ENCODE peak calls at places on chromosomes 11 and 22, in four cellular contexts. One of them, this sample, is unnamed.

GRCh38 chr11:1779034-1779805 is 15.5 kb upstream of the CTSD start:
- DNase-seq in psoas muscle: no peak
- DNase-seq in lung: no peak
- DNase-seq in adrenal gland: no peak
- DNase-seq in this sample: no peak

GRCh38 chr11:76669901-76670474 is 559 bp downstream of the LRRC32 start:
- DNase-seq in psoas muscle: peak; percentile 54
- DNase-seq in lung: no peak
- DNase-seq in adrenal gland: peak; percentile 43
- DNase-seq in this sample: peak; percentile 65

GRCh38 chr11:125550780-125551179 is 18.5 kb upstream of the EI24 start:
- DNase-seq in psoas muscle: no peak
- DNase-seq in lung: no peak
- DNase-seq in adrenal gland: no peak
- DNase-seq in this sample: no peak

GRCh38 chr11:65606876-65607613 is 7.0 kb downstream of the MAP3K11 start:
- DNase-seq in psoas muscle: peak; percentile 96
- DNase-seq in lung: peak; percentile 93
- DNase-seq in adrenal gland: peak; percentile 97
- DNase-seq in this sample: peak; percentile 97

GRCh38 chr22:47076758-47077157 is 314.3 kb downstream of the TBC1D22A start:
- DNase-seq in psoas muscle: no peak
- DNase-seq in lung: no peak
- DNase-seq in adrenal gland: no peak
- DNase-seq in this sample: no peak

GRCh38 chr22:42078469-42079318 is 806 bp upstream of the SMDT1 start:
- DNase-seq in psoas muscle: no peak
- DNase-seq in lung: no peak
- DNase-seq in adrenal gland: peak; percentile 37
- DNase-seq in this sample: peak; percentile 7

GRCh38 chr11:27705873-27706820 is 5.9 kb upstream of the BDNF start:
- DNase-seq in psoas muscle: no peak
- DNase-seq in lung: no peak
- DNase-seq in adrenal gland: no peak
- DNase-seq in this sample: no peak

GRCh38 chr22:42796081-42796480 is 61.0 kb downstream of the ARFGAP3 start:
- DNase-seq in psoas muscle: no peak
- DNase-seq in lung: no peak
- DNase-seq in adrenal gland: no peak
- DNase-seq in this sample: no peak

DNA sequence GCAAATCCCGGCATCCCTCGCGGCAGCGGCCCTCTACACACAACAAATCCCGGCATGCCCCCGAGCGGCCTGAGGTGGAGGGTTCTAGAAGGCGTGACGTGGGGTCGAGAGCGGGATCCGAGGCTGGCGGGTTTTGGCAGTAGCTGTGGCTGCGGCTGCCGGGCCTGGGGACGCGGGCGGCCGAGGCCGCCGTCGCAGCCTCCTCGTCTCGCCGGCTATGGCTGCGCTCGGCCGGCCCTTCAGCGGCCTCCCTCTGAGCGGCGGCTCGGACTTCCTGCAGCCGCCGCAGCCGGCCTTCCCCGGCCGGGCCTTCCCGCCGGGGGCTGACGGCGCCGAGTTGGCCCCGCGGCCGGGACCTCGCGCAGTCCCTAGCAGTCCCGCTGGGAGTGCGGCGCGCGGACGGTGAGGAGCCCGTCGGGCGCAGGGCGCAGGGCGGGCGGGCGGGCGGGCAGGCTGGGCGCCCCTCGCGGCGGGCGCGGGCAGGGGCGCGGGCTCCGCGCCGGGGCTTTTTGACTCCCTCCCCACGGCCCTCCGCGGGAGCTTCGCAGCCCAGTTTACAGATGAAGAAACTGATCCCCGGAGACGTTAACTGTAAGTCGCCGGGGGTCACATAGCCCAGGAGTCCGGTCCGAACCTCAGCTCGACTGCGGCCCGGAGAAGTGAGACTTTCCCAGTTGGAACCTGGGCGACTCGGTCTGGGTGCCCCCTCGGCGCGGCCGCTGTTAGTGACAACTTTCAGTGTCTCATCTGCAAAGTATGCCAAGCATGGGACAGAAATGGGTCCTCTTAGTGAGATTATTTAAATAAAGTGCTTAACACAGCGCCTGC is at the start of gene CCDC117:
- DNase-seq in psoas muscle: peak; percentile 96
- DNase-seq in lung: peak; percentile 95
- DNase-seq in adrenal gland: peak; percentile 99
- DNase-seq in this sample: peak; percentile 95
- TF ChIP-seq CTCF in psoas muscle: peak; percentile 59
- TF ChIP-seq CTCF in lung: no peak
- TF ChIP-seq CTCF in adrenal gland: no peak
- TF ChIP-seq CTCF in this sample: peak; percentile 22

GRCh38 chr22:19722915-19723164 is 499 bp upstream of the GP1BB start:
- DNase-seq in psoas muscle: no peak
- DNase-seq in lung: no peak
- DNase-seq in adrenal gland: no peak
- DNase-seq in this sample: no peak

GRCh38 chr22:19720999-19721485 is 2.3 kb upstream of the GP1BB start:
- DNase-seq in psoas muscle: no peak
- DNase-seq in lung: no peak
- DNase-seq in adrenal gland: no peak
- DNase-seq in this sample: no peak

GRCh38 chr22:19721486-19722172 is 1.7 kb upstream of the GP1BB start:
- DNase-seq in psoas muscle: no peak
- DNase-seq in lung: no peak
- DNase-seq in adrenal gland: no peak
- DNase-seq in this sample: no peak

GRCh38 chr22:19723165-19723989 is at the start of gene GP1BB:
- DNase-seq in psoas muscle: no peak
- DNase-seq in lung: no peak
- DNase-seq in adrenal gland: no peak
- DNase-seq in this sample: peak; percentile 13

GRCh38 chr22:19722175-19722914 is 994 bp upstream of the GP1BB start:
- DNase-seq in psoas muscle: no peak
- DNase-seq in lung: no peak
- DNase-seq in adrenal gland: no peak
- DNase-seq in this sample: no peak
- H3K4me3 ChIP-seq in psoas muscle: no peak overlapping the region
- H3K4me3 ChIP-seq in lung: no peak overlapping the region
- H3K4me3 ChIP-seq in adrenal gland: no peak overlapping the region
- H3K4me3 ChIP-seq in this sample: no peak overlapping the region

GRCh38 chr22:40818747-40819662 is at the start of gene SLC25A17:
- DNase-seq in psoas muscle: peak; percentile 89
- DNase-seq in lung: peak; percentile 88
- DNase-seq in adrenal gland: peak; percentile 92
- DNase-seq in this sample: peak; percentile 82
- TF ChIP-seq CTCF in psoas muscle: peak; percentile 31
- TF ChIP-seq CTCF in lung: no peak
- TF ChIP-seq CTCF in adrenal gland: peak; percentile 61
- TF ChIP-seq CTCF in this sample: peak; percentile 61

DNA sequence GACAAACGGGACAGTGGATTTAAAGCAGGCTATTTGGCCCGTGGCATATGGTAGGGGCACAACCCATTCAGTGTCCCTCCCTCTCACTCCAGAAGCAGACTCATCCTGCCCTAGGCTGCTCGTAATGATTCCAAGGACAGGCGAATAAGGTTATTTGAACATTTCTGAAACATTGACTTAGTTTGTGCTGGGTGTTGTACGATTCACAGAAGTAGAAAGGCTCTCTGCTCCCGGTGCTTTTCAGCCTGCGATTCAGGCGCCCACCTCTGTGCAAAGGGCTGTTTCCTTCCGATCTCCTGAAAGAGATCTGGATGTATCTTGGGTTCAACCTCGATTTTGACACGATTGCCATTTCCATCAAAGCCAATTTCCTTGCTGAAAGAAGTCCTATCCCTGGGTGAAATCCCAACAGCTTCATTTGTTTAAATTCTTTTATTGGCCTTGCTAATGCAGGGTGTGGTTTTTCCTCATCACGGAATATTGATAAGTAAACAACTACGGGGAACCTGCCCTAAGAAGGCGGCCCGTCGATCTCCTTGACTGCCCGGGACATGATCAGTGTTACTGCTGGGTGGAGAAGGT is 1.1 kb upstream of the ZC3H12C start:
- DNase-seq in psoas muscle: no peak
- DNase-seq in lung: no peak
- DNase-seq in adrenal gland: peak; percentile 36
- DNase-seq in this sample: peak; percentile 45
- H3K4me3 ChIP-seq in psoas muscle: peak overlapping the region; percentile 82
- H3K4me3 ChIP-seq in lung: peak overlapping the region; percentile 91
- H3K4me3 ChIP-seq in adrenal gland: peak overlapping the region; percentile 93
- H3K4me3 ChIP-seq in this sample: peak overlapping the region; percentile 67

DNA sequence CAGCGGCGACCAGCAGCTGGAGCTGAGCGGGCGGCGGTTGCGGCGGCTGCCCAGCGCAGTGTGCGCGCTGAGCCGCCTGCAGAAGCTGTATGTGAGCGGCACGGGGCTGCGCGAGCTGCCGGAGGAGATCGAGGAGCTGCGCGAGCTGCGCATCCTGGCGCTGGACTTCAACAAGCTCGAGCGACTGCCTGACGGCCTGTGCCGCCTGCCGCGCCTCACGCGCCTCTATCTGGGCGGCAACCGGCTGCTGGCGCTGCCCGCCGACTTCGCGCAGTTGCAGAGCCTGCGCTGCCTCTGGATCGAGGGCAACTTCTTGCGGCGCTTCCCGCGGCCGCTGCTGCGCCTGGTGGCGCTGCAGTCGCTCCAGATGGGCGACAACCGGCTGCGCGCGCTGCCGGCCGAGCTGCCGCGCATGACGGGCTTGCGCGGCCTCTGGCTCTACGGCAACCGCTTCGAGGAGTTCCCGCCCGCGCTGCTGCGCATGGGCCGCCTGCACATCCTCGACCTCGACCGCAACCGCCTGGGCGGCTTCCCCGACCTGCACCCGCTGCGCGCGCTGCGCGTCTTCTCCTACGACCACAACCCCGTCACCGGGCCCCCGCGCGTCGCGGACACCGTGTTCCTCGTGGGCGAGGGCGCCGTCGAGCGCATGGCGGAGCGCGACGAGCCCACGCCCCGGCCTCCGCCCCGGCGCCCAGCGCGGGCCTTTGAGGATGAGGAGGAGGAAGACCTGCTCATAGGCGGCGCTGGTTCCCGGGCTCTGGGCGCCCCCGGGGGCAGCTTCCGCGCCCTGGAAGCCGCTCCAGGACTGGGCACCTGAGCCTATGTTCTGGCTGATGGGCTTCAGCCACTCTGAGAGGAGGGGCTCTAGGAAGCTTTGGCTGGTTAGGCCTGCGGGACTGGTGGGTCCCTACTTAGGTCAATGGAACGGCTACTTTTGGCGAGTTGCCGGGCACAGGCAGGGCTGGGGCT is 795 bp downstream of the LRRC10B start:
- DNase-seq in psoas muscle: peak; percentile 74
- DNase-seq in lung: peak; percentile 55
- DNase-seq in adrenal gland: peak; percentile 72
- DNase-seq in this sample: peak; percentile 59
- TF ChIP-seq CTCF in psoas muscle: peak; percentile 60
- TF ChIP-seq CTCF in lung: peak; percentile 32
- TF ChIP-seq CTCF in adrenal gland: peak; percentile 50
- TF ChIP-seq CTCF in this sample: peak; percentile 19

DNA sequence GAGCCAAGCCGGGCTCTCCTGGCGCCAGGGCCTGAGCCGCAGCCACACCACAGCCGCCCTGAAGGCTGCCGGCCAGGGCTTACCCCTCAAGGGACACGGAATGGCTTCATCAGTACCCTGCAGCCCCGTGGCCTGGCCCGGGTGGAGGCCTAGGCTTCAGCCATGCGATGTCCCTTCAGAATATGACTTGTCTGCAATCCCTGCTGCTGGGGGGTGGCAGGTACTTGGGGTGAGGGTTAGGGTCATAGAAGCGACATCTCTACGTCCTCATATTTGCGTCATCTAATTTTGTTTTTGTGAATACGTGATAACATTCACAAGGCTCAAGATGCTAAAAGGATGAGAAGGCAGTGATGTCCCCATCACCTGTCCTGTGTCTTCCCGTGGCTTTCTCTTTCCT is 6.4 kb downstream of the CCND1 start:
- DNase-seq in psoas muscle: no peak
- DNase-seq in lung: no peak
- DNase-seq in adrenal gland: no peak
- DNase-seq in this sample: no peak
- H3K4me3 ChIP-seq in psoas muscle: no peak overlapping the region
- H3K4me3 ChIP-seq in lung: no peak overlapping the region
- H3K4me3 ChIP-seq in adrenal gland: no peak overlapping the region
- H3K4me3 ChIP-seq in this sample: no peak overlapping the region

DNA sequence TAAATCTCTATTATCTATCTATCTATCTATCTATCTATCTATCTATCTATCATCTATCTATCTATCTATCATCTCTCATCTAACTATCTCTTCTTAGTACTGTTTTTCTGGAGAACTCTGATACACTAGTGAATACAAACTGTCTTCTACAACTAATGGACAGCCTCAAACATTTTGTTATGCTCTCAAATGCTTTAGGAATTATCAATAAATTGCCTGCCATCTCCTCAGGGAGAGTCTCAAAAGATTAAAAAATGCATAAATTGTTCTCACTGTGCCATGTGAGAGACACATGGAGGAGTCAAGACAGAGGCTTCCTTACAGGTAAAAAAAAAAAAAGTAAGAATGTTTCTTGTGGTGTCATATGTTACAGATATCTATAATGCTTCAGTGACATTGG is at the start of gene OR8K3:
- DNase-seq in psoas muscle: no peak
- DNase-seq in lung: no peak
- DNase-seq in adrenal gland: no peak
- DNase-seq in this sample: no peak
- TF ChIP-seq CTCF in psoas muscle: no peak
- TF ChIP-seq CTCF in lung: no peak
- TF ChIP-seq CTCF in adrenal gland: no peak
- TF ChIP-seq CTCF in this sample: no peak

GRCh38 chr22:37299969-37300509 is 17.7 kb downstream of the CYTH4 start:
- DNase-seq in psoas muscle: no peak
- DNase-seq in lung: no peak
- DNase-seq in adrenal gland: no peak
- DNase-seq in this sample: no peak
- H3K4me3 ChIP-seq in psoas muscle: no peak overlapping the region
- H3K4me3 ChIP-seq in lung: no peak overlapping the region
- H3K4me3 ChIP-seq in adrenal gland: no peak overlapping the region
- H3K4me3 ChIP-seq in this sample: no peak overlapping the region

This sample was measured in astrocyte of the spinal cord.